ENCODE peak calls at places on chromosomes 12 and 14, in seven cellular contexts. T, S, C, I, K, B and F are unnamed samples. For H3K36me3, the result is how much of the 10 kb centered on the place peaks cover.

GRCh38 chr14:67373347-67373746 is 13.2 kb downstream of the EIF2S1 start:
- DNase-seq in I (no peak), S (no peak), B (no peak), C (no peak), K (no peak), T (no peak), F (no peak)

GRCh38 chr14:69346710-69347109 is 51.4 kb downstream of the ERH start:
- DNase-seq in C (no peak), I (no peak), B (no peak), T (no peak), K (peak), S (no peak), F (no peak)

GRCh38 chr14:36817071-36817930 is 155.6 kb downstream of the PAX9 start:
- DNase-seq in I (no peak), S (no peak), C (no peak), K (no peak), T (no peak), B (no peak), F (no peak)

GRCh38 chr14:101717663-101718490 is 43.6 kb upstream of the PPP2R5C start:
- DNase-seq in S (no peak), I (no peak), K (no peak), C (no peak), B (no peak), T (no peak), F (no peak)

GRCh38 chr12:104643921-104644669 is 187.3 kb downstream of the CHST11 start:
- DNase-seq in S (no peak), T (peak), B (no peak), K (no peak), I (no peak), C (no peak), F (no peak)

GRCh38 chr14:56501909-56502530 is 77.6 kb upstream of the TMEM260 start:
- DNase-seq in K (no peak), C (no peak), S (no peak), I (no peak), T (no peak), B (no peak), F (no peak)

GRCh38 chr14:92615451-92615850 is 101.9 kb downstream of the RIN3 start:
- DNase-seq in B (no peak), K (no peak), I (no peak), S (no peak), T (no peak), C (no peak), F (no peak)

GRCh38 chr14:72666610-72667009 is 227.3 kb downstream of the DPF3 start:
- DNase-seq in I (no peak), T (no peak), C (no peak), K (no peak), B (no peak), S (no peak), F (no peak)

GRCh38 chr12:24293549-24293948 is 344.1 kb upstream of the SOX5 start:
- DNase-seq in C (no peak), K (no peak), B (no peak), S (no peak), T (no peak), I (no peak), F (no peak)

GRCh38 chr12:130336723-130337475 is 788 bp upstream of the PIWIL1 start:
- DNase-seq in T (no peak), C (no peak), S (no peak), B (no peak), K (no peak), I (no peak), F (no peak)

GRCh38 chr12:89259831-89260230 is 92.5 kb downstream of the DUSP6 start:
- DNase-seq in S (no peak), T (no peak), C (no peak), I (no peak), B (no peak), K (no peak), F (no peak)

GRCh38 chr12:51950682-51951198 is 759 bp upstream of the ACVR1B start:
- DNase-seq in I (no peak), S (no peak), K (no peak), T (no peak), B (no peak), C (no peak), F (no peak)

GRCh38 chr12:47067778-47068431 is 11.5 kb upstream of the PCED1B start:
- DNase-seq in B (no peak), S (no peak), K (no peak), I (no peak), T (no peak), C (no peak), F (no peak)

GRCh38 chr14:70896317-70896716 is 10.9 kb upstream of the PCNX1 start:
- DNase-seq in B (no peak), C (no peak), S (no peak), I (no peak), K (no peak), T (no peak), F (no peak)

GRCh38 chr12:65598688-65599087 is 225.6 kb upstream of the HMGA2 start:
- DNase-seq in T (no peak), I (no peak), B (no peak), S (no peak), C (no peak), K (no peak), F (no peak)

GRCh38 chr14:94643316-94644101 is 31.3 kb downstream of the SERPINA3 start:
- DNase-seq in S (no peak), T (no peak), I (no peak), B (no peak), K (no peak), C (no peak), F (no peak)

GRCh38 chr12:5588231-5588995 is 156.5 kb downstream of the NTF3 start:
- DNase-seq in C (no peak), K (no peak), S (no peak), I (no peak), B (no peak), T (no peak), F (no peak)

GRCh38 chr12:88519802-88520435 is 60.4 kb downstream of the KITLG start:
- DNase-seq in I (no peak), S (no peak), C (no peak), B (no peak), K (no peak), T (no peak), F (no peak)

DNA sequence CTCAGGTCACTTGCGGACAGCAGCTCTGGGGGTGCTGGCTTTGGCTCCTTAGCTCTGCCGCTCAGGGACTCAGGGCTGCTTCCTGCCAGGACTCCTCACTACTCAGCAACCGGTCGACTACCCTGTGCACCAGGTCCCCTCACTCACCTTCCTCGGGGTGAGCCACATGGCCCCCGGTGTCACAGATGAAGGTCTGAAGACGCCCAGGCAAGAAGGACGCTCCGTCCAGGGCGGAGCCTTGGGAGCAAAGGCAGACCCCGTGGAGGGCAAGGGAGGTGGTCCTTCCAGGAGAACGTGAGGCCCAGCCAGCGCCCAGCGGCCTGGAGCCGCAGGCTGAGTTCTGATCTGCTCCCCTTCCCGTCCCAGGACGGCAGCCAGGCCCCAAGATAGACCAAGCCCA is 32.0 kb downstream of the SLC6A12 start:
- DNase-seq in I (no peak), B (no peak), C (no peak), K (no peak), S (no peak), T (no peak), F (no peak)
- H3K27ac ChIP-seq in I (no peak), B (no peak), C (no peak), K (no peak), S (peak), T (peak), F (peak)

GRCh38 chr12:107167756-107168155 is 74.4 kb upstream of the CRY1 start:
- DNase-seq in I (no peak), K (no peak), S (no peak), B (no peak), C (no peak), T (no peak), F (no peak)

GRCh38 chr12:107169200-107169599 is 75.9 kb upstream of the CRY1 start:
- DNase-seq in B (no peak), T (no peak), K (no peak), C (no peak), S (no peak), I (no peak), F (no peak)

GRCh38 chr12:107163413-107163812 is 70.1 kb upstream of the CRY1 start:
- DNase-seq in I (no peak), T (no peak), K (no peak), B (no peak), S (no peak), C (no peak), F (no peak)

GRCh38 chr12:107164392-107164791 is 71.0 kb upstream of the CRY1 start:
- DNase-seq in K (no peak), S (no peak), I (no peak), T (no peak), B (no peak), C (no peak), F (no peak)

DNA sequence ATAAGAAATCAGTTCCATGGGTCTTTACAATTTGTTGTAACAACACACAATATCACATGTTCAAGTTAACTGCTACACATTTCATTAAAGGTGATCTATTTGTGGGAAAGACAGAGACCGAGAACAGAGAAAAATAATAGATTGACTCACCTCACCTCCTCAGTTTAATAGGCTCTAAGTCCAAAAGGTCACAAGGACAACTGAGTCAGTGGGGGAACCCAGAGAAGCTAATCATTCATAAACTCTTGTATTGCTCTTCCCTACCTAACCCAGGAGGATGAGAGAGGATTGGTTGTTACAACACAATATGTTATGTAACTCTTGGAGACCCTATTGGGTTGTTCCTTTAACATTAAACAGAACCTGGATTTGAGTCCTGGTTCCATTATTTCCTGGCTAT is 72.2 kb upstream of the CRY1 start:
- DNase-seq in B (no peak), K (no peak), C (no peak), S (no peak), I (no peak), T (no peak), F (no peak)
- TF ChIP-seq POLR2A in B (no peak), K (no peak), C (no peak), S (no peak), I (no peak), T (no peak), F (no peak)

GRCh38 chr12:113318900-113319628 is 15.8 kb downstream of the SLC8B1 start:
- DNase-seq in S (no peak), I (no peak), T (no peak), K (no peak), C (no peak), B (no peak), F (no peak)
- H3K36me3 ChIP-seq in S (under half), I (under half), T (half or more), K (under half), C (under half), B (under half), F (half or more)

GRCh38 chr12:31989987-31990386 is 30.8 kb downstream of the RESF1 start:
- DNase-seq in I (no peak), B (no peak), T (no peak), C (no peak), S (no peak), K (no peak), F (no peak)
- H3K27ac ChIP-seq in I (no peak), B (no peak), T (no peak), C (no peak), S (no peak), K (no peak), F (no peak)

GRCh38 chr12:80353254-80353653 is 90.8 kb upstream of the PTPRQ start:
- DNase-seq in K (no peak), S (no peak), T (no peak), I (no peak), B (no peak), C (peak), F (no peak)
- TF ChIP-seq POLR2A in K (no peak), S (no peak), T (no peak), I (no peak), B (no peak), C (no peak), F (no peak)

GRCh38 chr12:108315486-108316105 is 23.5 kb downstream of the CMKLR1 start:
- DNase-seq in S (no peak), C (no peak), T (no peak), B (no peak), I (no peak), K (no peak), F (no peak)
- H3K36me3 ChIP-seq in S (under half), C (under half), T (under half), B (under half), I (under half), K (under half), F (under half)

GRCh38 chr14:50936882-50937281 is 7.4 kb downstream of the PYGL start:
- DNase-seq in B (no peak), C (no peak), I (no peak), K (no peak), S (no peak), T (no peak), F (no peak)
- H3K27ac ChIP-seq in B (peak), C (peak), I (no peak), K (no peak), S (no peak), T (no peak), F (no peak)

DNA sequence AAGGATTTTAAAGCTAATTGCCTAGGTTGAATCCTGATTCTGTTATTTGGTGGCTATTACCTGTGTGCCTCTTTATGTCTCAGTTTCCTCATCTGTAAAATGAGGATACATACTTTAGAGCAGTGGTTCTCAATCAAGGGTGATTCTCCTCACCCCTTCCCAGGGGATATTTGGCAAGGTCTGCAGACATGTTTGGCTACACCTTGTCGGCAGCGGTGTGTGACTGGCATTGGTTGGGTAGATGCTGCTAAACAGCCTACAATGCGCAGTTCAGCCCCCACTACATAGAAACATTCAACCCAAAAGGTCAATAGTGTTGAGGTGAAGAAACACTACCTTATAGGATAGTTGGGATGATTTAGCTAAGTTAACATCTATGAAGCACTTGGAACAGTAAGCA is 23.4 kb downstream of the LDHB start:
- DNase-seq in B (no peak), C (no peak), I (no peak), T (no peak), S (no peak), K (no peak), F (no peak)
- TF ChIP-seq POLR2A in B (no peak), C (no peak), I (no peak), T (no peak), S (no peak), K (peak), F (no peak)